ENCODE peak calls at places on chromosomes 12 and 14, in five cellular contexts. A is foreskin fibroblast, S is natural killer cell, C is fibroblast of villous mesenchyme, I is AG09319. K is an unnamed sample.
A peak's percentile ranks its signal among the peaks of the same experiment; 100 is the strongest.

GRCh38 chr14:98960617-98961013 is 311.4 kb downstream of the BCL11B start:
- DNase-seq in A (no peak), S (no peak), C (no peak), I (no peak), K (no peak)

GRCh38 chr12:86730233-86730632 is 474.0 kb upstream of the MGAT4C start:
- DNase-seq in A (no peak), S (no peak), C (no peak), I (no peak), K (no peak)

GRCh38 chr14:98957211-98958047 is 314.6 kb downstream of the BCL11B start:
- DNase-seq in A (peak; percentile 9), S (no peak), C (peak; percentile 16), I (peak; percentile 62), K (peak; percentile 94)

GRCh38 chr14:63671987-63672386 is 30.3 kb upstream of the WDR89 start:
- DNase-seq in A (no peak), S (no peak), C (no peak), I (no peak), K (no peak)

GRCh38 chr12:94792690-94793089 is 142.3 kb upstream of the TMCC3 start:
- DNase-seq in A (no peak), S (no peak), C (peak; percentile 76), I (no peak), K (peak; percentile 53)

GRCh38 chr14:74898083-74898482 is 16.4 kb downstream of the DLST start:
- DNase-seq in A (no peak), S (no peak), C (no peak), I (no peak), K (no peak)

GRCh38 chr14:63777024-63777423 is 49.2 kb upstream of the SGPP1 start:
- DNase-seq in A (peak; percentile 39), S (no peak), C (peak; percentile 66), I (no peak), K (no peak)

GRCh38 chr14:50231475-50232275 is at the start of gene SOS2:
- DNase-seq in A (peak; percentile 78), S (peak; percentile 83), C (peak; percentile 84), I (peak; percentile 42), K (peak; percentile 74)

GRCh38 chr12:132222096-132222807 is 78.0 kb downstream of the NOC4L start:
- DNase-seq in A (peak; percentile 37), S (no peak), C (peak; percentile 14), I (no peak), K (no peak)

GRCh38 chr12:122422769-122423257 is 344 bp upstream of the CLIP1 start:
- DNase-seq in A (peak; percentile 53), S (no peak), C (peak; percentile 60), I (no peak), K (peak; percentile 47)

GRCh38 chr12:52836042-52836466 is 1.9 kb upstream of the KRT79 start:
- DNase-seq in A (peak; percentile 42), S (peak; percentile 65), C (peak; percentile 60), I (no peak), K (no peak)

GRCh38 chr12:65965358-65965757 is 141.1 kb downstream of the HMGA2 start:
- DNase-seq in A (no peak), S (no peak), C (peak; percentile 34), I (no peak), K (no peak)

GRCh38 chr12:95942106-95942531 is 295 bp downstream of the CCDC38 start:
- DNase-seq in A (no peak), S (no peak), C (no peak), I (no peak), K (no peak)

GRCh38 chr14:52076334-52076733 is 7.5 kb upstream of the NID2 start:
- DNase-seq in A (peak; percentile 95), S (no peak), C (no peak), I (no peak), K (no peak)

GRCh38 chr12:15754233-15754632 is 35.0 kb downstream of the EPS8 start:
- DNase-seq in A (peak; percentile 44), S (no peak), C (peak; percentile 31), I (no peak), K (no peak)

GRCh38 chr12:123671876-123672275 is 963 bp downstream of the TCTN2 start:
- DNase-seq in A (peak; percentile 22), S (no peak), C (peak; percentile 7), I (no peak), K (no peak)

GRCh38 chr12:93167841-93168492 is 209.8 kb upstream of the NUDT4 start:
- DNase-seq in A (no peak), S (no peak), C (peak; percentile 48), I (no peak), K (no peak)

GRCh38 chr14:64951291-64951690 is 8.7 kb upstream of the GPX2 start:
- DNase-seq in A (no peak), S (no peak), C (no peak), I (no peak), K (no peak)

GRCh38 chr14:64953310-64953654 is 10.7 kb upstream of the GPX2 start:
- DNase-seq in A (no peak), S (no peak), C (no peak), I (no peak), K (no peak)

GRCh38 chr14:64951724-64952123 is 9.2 kb upstream of the GPX2 start:
- DNase-seq in A (no peak), S (no peak), C (no peak), I (no peak), K (no peak)

GRCh38 chr14:64953661-64954060 is 11.1 kb upstream of the GPX2 start:
- DNase-seq in A (no peak), S (no peak), C (no peak), I (no peak), K (no peak)

DNA sequence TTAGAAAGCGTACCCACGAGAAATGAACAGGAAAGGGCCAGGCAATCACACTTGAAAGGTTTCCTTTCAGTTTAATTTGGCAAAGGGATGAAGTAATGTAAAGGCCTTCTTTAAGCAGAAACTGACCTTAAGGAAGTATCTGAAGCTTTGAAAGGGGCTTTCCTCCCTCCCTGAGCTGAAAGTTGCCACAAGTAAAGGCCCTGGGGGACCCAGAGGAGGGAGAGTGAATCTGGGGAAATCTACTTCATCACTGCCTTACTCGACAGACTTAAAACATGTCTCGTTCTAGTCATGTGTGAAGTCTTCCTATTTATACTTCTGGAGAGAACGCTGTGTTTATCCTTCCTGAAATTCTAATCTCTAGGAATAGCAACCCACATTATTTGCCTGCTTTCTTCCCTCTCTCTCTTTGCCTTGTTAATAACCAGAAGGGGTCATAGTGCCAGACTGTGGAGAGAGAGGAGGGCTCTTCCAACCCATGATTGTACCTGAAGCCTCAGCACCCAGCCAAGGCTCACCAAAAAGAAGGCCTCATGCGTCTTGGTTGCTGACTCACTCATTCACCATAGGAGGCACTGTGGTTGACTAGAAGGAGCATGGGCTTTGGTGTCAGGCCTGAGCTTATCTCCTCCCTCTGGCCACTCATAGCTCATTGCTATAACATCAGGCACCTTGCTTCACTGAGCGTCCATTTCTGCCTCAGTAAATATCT is 10.2 kb upstream of the GPX2 start:
- DNase-seq in A (no peak), S (no peak), C (no peak), I (no peak), K (no peak)
- TF ChIP-seq CTCF in A (no peak), S (no peak), C (no peak), I (no peak), K (no peak)

DNA sequence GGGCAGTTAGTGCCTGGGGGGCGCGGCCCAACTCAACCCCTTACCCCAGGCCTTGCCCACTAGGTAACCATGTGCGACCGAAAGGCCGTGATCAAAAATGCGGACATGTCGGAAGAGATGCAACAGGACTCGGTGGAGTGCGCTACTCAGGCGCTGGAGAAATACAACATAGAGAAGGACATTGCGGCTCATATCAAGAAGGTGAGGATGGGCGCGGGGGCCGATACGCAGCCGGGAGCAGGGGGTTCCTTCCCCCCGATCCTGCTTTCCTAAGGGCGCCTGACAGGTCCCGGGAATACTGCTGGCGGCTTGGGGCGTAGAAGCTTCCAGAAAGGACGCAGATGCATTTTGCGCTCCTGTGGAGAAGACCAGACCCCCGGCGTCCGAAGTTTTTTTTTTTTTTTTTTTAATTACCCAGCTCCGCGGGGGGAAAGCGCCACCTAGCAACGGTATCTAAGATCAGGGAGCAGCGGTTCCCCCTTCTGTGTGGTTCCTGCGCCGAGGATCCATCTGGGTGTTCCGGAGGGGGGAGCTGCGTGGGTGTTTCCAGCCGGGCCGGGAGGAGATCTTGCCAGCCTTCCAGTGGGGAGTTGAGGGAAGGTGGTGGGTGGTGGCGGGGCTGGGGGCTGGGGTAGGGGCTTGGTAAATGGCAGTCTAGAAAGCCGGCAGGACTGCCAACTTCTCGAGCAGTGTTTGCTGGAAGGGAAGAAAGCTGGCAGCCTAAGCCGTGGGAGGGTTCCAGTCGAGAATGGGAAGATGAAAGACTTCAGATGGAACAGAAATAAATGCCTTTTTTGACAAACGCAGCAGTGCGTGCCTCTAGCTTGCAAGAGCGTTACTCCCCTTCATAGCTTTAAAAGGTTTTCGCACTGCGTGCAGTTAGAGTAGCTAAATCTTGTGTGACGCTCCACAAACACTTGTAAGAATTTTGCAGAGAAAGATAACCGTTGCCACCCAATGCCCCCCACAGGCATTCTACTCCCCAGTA is 734 bp downstream of the DYNLL1 start:
- DNase-seq in A (peak; percentile 55), S (peak; percentile 51), C (peak; percentile 61), I (no peak), K (peak; percentile 48)
- TF ChIP-seq CTCF in A (no peak), S (peak; percentile 40), C (peak; percentile 9), I (peak; percentile 3), K (no peak)

GRCh38 chr12:26187014-26187413 is 8.4 kb upstream of the SSPN start:
- DNase-seq in A (no peak), S (no peak), C (no peak), I (no peak), K (no peak)

GRCh38 chr12:26185532-26186320 is 9.6 kb upstream of the SSPN start:
- DNase-seq in A (no peak), S (no peak), C (no peak), I (no peak), K (no peak)

GRCh38 chr12:26188132-26188531 is 7.2 kb upstream of the SSPN start:
- DNase-seq in A (peak; percentile 57), S (no peak), C (peak; percentile 36), I (no peak), K (no peak)

GRCh38 chr12:26188641-26189040 is 6.7 kb upstream of the SSPN start:
- DNase-seq in A (no peak), S (no peak), C (no peak), I (no peak), K (no peak)

GRCh38 chr12:26187429-26187828 is 7.9 kb upstream of the SSPN start:
- DNase-seq in A (no peak), S (no peak), C (no peak), I (no peak), K (no peak)
- TF ChIP-seq CTCF in A (no peak), S (no peak), C (no peak), I (no peak), K (no peak)

GRCh38 chr12:69898236-69898635 is 73.2 kb downstream of the MYRFL start:
- DNase-seq in A (peak; percentile 30), S (no peak), C (peak; percentile 22), I (no peak), K (no peak)
- TF ChIP-seq CTCF in A (no peak), S (no peak), C (no peak), I (no peak), K (no peak)